ENCODE peak calls at places on chromosomes 1 and 21, in nine cellular contexts. H is suprapubic skin, I is psoas muscle, Y is transverse colon, S is IMR-90, L is PC-9, X is AG04450, U is heart right ventricle, Q is ovary. V is an unnamed sample.

GRCh38 chr1:201191723-201192477 is 1.3 kb downstream of the IGFN1 start:
- DNase-seq in U (no peak), I (no peak), L (peak), Y (no peak), X (peak), H (no peak), S (peak), Q (no peak), V (peak)

GRCh38 chr21:31236528-31236927 is 107.5 kb downstream of the TIAM1 start:
- DNase-seq in S (no peak), I (no peak), Q (no peak), L (no peak), Y (no peak), X (no peak), U (no peak), H (no peak), V (no peak)

GRCh38 chr1:99265124-99265523 is 832 bp downstream of the PLPPR4 start:
- DNase-seq in U (no peak), Y (no peak), I (no peak), H (no peak), Q (no peak), L (no peak), X (no peak), S (no peak), V (no peak)

GRCh38 chr1:204419064-204419403 is 7.4 kb upstream of the PPP1R15B start:
- DNase-seq in U (no peak), X (no peak), S (peak), I (no peak), H (no peak), Q (no peak), L (peak), Y (no peak), V (no peak)

GRCh38 chr1:17046043-17046657 is 7.7 kb downstream of the SDHB start:
- DNase-seq in Q (no peak), Y (no peak), H (no peak), L (peak), X (peak), I (no peak), S (peak), U (no peak), V (no peak)

GRCh38 chr1:210467440-210468040 is 138.8 kb downstream of the HHAT start:
- DNase-seq in Y (no peak), X (no peak), Q (no peak), L (no peak), U (no peak), I (no peak), S (peak), H (no peak), V (no peak)

GRCh38 chr1:108828074-108828961 is 28.6 kb downstream of the AKNAD1 start:
- DNase-seq in I (peak), L (peak), S (peak), Y (peak), X (no peak), Q (peak), H (peak), U (peak), V (peak)

GRCh38 chr21:36113647-36114428 is 21.0 kb upstream of the CBR3 start:
- DNase-seq in S (no peak), L (peak), H (no peak), I (no peak), U (no peak), X (no peak), Q (no peak), Y (peak), V (no peak)

GRCh38 chr1:202710070-202711025 is at the start of gene SYT2:
- DNase-seq in Y (peak), U (no peak), I (peak), Q (peak), S (no peak), H (no peak), X (no peak), L (no peak), V (no peak)

GRCh38 chr1:100631015-100631521 is 88.5 kb upstream of the VCAM1 start:
- DNase-seq in X (peak), Q (no peak), U (peak), I (no peak), L (peak), H (no peak), Y (no peak), S (peak), V (no peak)

GRCh38 chr1:48627467-48627866 is 149.2 kb downstream of the BEND5 start:
- DNase-seq in H (no peak), X (no peak), S (no peak), L (no peak), I (no peak), U (no peak), Y (no peak), Q (no peak), V (no peak)

GRCh38 chr21:26849428-26850115 is 4.4 kb upstream of the ADAMTS1 start:
- DNase-seq in X (no peak), S (peak), U (peak), Y (no peak), L (no peak), H (no peak), I (no peak), Q (no peak), V (no peak)

GRCh38 chr1:32878183-32878582 is 7.5 kb upstream of the FNDC5 start:
- DNase-seq in X (no peak), H (no peak), Q (no peak), L (peak), I (no peak), S (peak), Y (no peak), U (no peak), V (peak)

GRCh38 chr1:30366914-30367313 is 356.5 kb downstream of the MATN1 start:
- DNase-seq in Q (no peak), S (no peak), X (no peak), Y (no peak), U (no peak), I (no peak), H (no peak), L (no peak), V (no peak)

GRCh38 chr1:218460367-218460766 is 115.2 kb downstream of the TGFB2 start:
- DNase-seq in S (peak), U (peak), H (no peak), L (no peak), I (no peak), X (no peak), Q (peak), Y (no peak), V (no peak)

GRCh38 chr1:156898151-156898550 is 4.6 kb downstream of the PEAR1 start:
- DNase-seq in U (peak), I (peak), Q (peak), L (no peak), Y (no peak), X (peak), H (no peak), S (peak), V (no peak)

GRCh38 chr21:42160111-42160949 is 58.6 kb upstream of the ABCG1 start:
- DNase-seq in X (no peak), Y (no peak), L (no peak), H (peak), Q (no peak), U (no peak), I (no peak), S (no peak), V (no peak)

GRCh38 chr1:119047040-119047438 is 58.9 kb upstream of the TBX15 start:
- DNase-seq in X (no peak), Y (no peak), U (no peak), I (no peak), H (no peak), S (peak), L (no peak), Q (no peak), V (no peak)

GRCh38 chr21:34864370-34865209 is 184.5 kb downstream of the RUNX1 start:
- DNase-seq in Y (no peak), X (no peak), U (no peak), H (no peak), L (no peak), I (no peak), S (no peak), Q (no peak), V (no peak)

GRCh38 chr1:233097546-233098254 is 147.3 kb downstream of the NTPCR start:
- DNase-seq in Y (no peak), U (no peak), L (no peak), I (no peak), X (no peak), H (no peak), Q (no peak), S (peak), V (peak)

GRCh38 chr1:232368821-232369321 is 261.1 kb downstream of the SIPA1L2 start:
- DNase-seq in Q (no peak), L (no peak), I (no peak), U (no peak), S (no peak), X (no peak), H (no peak), Y (no peak), V (no peak)

GRCh38 chr1:37240897-37241296 is 206.6 kb upstream of the GRIK3 start:
- DNase-seq in Q (no peak), S (no peak), H (no peak), X (no peak), U (no peak), L (no peak), Y (no peak), I (no peak), V (no peak)

GRCh38 chr21:36719614-36720013 is 20.7 kb downstream of the SIM2 start:
- DNase-seq in U (no peak), L (no peak), Y (peak), H (peak), Q (no peak), S (no peak), I (no peak), X (no peak), V (no peak)

GRCh38 chr1:168637350-168637991 is 61.1 kb downstream of the XCL1 start:
- DNase-seq in I (no peak), S (peak), L (no peak), U (no peak), Y (no peak), H (no peak), X (no peak), Q (no peak), V (no peak)

GRCh38 chr1:36442337-36442736 is 7.9 kb downstream of the OSCP1 start:
- DNase-seq in H (no peak), L (no peak), I (no peak), Y (no peak), Q (no peak), X (no peak), S (no peak), U (no peak), V (no peak)

GRCh38 chr1:6347641-6348487 is 45.7 kb downstream of the ACOT7 start:
- DNase-seq in U (no peak), Y (peak), L (no peak), Q (no peak), S (peak), H (no peak), I (peak), X (no peak), V (no peak)

DNA sequence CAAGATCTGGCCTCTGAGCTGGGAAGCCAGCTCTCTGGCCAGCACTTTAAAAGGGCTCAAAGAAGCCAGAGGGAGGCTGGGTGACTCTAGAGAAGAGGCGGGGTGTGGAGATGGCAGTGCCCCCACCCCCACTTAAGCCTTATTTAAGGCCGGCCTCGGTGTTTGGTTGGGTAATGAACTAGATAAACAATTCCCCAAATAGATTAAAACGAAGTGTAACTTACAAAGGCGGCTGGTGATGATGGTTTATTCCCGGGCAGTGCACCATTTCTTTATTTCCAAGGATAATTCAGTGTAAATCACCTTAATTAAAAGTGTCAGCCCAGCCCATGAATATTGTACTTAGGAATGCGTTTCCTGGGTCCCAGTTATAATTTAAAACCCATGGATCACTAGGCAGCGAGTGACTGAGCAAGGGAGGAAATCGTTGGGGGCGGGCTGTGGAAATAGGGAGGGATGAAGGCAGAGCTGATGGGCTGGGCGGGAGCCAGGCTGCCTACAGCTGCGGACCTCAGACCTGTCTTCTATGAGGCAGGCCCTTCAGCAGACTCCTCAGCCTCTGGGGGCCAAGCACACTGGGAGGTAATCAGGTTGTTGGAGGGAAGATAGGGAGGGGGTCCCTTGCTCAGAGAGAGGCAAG is 54.9 kb downstream of the TMEM53 start:
- DNase-seq in H (no peak), Q (no peak), L (no peak), I (peak), U (no peak), S (peak), X (no peak), Y (no peak), V (no peak)
- H3K27ac ChIP-seq in H (no peak), Q (no peak), L (no peak), I (no peak), U (no peak), S (no peak), X (no peak), Y (peak), V (no peak)

GRCh38 chr1:24551910-24552571 is 3.8 kb upstream of the NCMAP start:
- DNase-seq in S (peak), H (peak), Y (no peak), U (no peak), I (no peak), Q (no peak), X (peak), L (no peak), V (no peak)
- H3K27ac ChIP-seq in S (no peak), H (no peak), Y (no peak), U (no peak), I (no peak), Q (no peak), X (no peak), L (no peak), V (no peak)

DNA sequence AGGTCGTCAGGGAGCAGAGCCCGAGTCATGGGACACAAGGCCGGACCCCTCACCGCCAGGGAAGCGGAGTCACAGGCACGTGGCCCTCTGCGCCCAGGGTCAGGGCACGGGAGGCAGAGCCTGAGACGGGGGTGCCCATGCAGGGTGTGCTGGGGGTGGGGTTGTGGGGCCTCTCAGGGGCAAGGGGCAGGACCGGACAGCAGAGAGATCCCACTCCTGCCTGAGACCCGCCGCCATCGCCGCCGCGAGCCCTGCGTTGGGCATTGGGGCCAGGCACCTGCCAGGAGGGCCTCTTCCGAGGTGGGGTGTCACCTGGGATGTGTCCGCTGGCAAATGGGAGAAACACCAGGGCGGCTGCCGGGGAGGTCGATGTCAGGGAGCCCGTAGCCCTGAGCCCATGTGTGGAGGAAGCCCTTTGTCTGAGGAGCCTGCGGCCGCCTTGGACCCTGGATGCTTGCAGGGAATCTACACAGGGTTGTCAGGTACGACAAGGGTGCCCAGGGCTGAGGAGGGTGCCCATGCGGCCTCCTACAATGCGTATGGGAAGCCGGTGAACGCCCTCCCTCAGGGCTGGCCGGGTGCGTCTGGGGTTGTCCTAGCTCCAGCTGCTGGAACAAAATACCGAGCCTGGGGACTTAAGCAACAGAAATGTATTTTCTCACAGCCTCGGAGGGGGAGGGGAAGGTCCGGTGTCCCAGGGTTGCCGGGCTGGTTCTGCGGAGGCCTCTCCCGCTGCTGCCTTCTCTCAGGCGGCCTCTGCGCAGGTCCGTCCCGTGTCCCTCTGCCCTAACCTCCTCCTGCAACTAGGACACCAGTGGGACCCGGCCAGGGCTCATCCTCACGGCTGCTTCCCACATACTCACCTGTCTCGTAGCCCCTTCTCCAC is 16.4 kb upstream of the C1orf159 start:
- DNase-seq in H (no peak), Q (no peak), X (no peak), U (peak), L (peak), Y (peak), I (no peak), S (no peak), V (no peak)
- H3K27ac ChIP-seq in H (peak), Q (no peak), X (no peak), U (peak), L (no peak), Y (peak), I (peak), S (no peak), V (no peak)

DNA sequence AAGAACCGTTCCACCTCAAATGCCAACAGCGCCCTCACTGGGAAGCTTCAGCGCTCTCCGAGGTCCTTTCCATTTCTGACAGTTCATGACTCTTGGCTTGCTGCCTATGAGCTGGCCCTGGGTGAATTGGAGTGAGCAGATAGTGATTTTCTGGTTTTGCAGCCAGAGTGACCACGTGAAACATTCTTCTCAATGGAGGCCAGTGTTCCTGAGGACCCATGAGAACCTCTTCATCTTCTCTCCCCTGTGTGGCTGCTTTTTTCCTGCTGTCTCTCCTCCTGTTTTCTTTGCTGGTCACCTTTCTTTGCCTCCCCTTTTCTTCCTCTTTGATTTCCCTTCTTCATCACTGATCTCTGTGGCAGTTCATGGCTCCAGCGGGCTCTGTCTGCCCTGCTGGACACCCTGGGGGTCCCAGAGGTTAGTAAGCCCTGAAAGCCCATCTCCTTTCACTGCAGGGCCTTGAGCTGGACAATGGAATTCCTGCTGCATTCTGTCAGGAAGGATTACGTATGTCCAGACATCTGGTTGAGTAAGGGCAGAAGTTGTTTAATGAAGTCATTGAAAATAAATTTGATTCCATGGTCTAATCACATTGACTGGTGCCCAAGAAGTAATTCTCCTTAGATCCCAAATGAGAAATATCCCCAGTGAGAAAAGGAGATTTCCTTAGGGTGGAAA is 29.9 kb downstream of the VASH2 start:
- DNase-seq in L (no peak), I (no peak), Q (no peak), X (peak), H (no peak), Y (no peak), U (peak), S (peak), V (no peak)
- H3K27ac ChIP-seq in L (no peak), I (peak), Q (no peak), X (peak), H (no peak), Y (no peak), U (no peak), S (peak), V (no peak)

DNA sequence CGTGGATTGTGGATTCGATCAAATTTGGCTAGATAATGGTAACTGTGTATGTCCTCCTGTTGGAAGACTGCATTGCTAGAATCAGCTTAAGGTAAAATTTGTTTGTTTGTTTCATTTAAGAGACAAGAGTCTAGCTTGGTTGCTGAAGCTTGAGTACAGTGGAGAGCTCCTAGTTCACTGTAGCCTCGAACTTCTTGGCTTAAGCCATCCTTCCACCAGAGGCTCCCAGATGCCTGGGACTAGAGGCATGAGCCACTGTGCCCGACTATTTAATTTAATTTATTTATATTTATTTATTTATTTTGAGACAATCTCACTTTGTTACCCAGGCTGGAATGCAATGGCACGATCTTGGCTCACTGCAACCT is 1.5 kb downstream of the PHACTR4 start:
- DNase-seq in L (no peak), H (no peak), U (no peak), Q (no peak), I (no peak), X (no peak), Y (no peak), S (no peak), V (no peak)
- H3K27ac ChIP-seq in L (no peak), H (no peak), U (no peak), Q (no peak), I (no peak), X (no peak), Y (peak), S (peak), V (no peak)

DNA sequence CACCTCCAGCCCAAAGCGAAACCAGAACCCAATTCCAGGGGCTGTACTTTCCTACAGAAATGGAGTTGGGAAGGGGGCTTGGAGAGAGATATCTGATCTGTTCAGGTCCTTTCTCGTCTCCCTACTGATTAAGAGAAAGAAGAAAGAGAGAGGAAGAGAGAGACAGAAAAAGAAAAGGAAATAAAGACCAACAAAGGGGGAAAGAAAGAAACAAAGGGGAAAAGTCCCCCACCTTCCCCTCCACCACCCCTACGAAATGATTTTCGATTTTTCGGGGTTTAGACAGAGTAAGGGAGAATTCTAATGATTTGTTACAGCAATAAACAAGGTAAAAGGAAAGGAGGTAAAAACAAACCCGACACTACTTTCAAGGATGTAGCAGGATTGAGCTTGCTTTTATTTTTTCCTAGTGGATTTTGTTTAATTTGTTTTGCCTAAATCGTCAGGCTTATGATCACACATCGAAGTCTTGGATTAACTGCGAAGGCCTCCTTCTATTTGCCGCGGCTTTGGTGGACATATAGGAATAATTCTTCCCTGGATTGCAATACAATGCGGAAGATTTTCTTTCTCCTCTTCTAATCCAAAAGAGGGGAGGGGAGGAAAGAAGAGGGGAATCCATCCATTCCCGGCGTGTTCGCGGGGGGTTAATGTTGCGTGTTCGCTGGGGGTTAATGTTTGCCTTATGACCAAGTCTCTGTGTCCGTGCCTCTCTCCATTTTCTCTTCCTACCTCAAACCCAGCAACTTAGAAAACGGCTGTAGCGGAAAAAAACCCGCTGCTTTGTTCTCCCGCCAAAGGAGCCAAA is 1.9 kb downstream of the TAL1 start:
- DNase-seq in U (no peak), I (no peak), S (no peak), L (no peak), Q (no peak), X (no peak), Y (no peak), H (no peak), V (no peak)
- H3K27ac ChIP-seq in U (peak), I (no peak), S (no peak), L (no peak), Q (no peak), X (no peak), Y (no peak), H (peak), V (no peak)